ENCODE peak calls at places on chromosomes 11 and 22, in seven cellular contexts. One of them, this sample, is unnamed. For H3K9me3, the result is how much of the 10 kb centered on the place peaks cover.

GRCh38 chr22:37957232-37957631 is 3.7 kb downstream of the POLR2F start:
- DNase-seq in ascending aorta: no peak
- DNase-seq in prostate gland: no peak
- DNase-seq in sigmoid colon: no peak
- DNase-seq in AG04450: no peak
- DNase-seq in psoas muscle: no peak
- DNase-seq in endothelial cell of umbilical vein: no peak
- DNase-seq in this sample: no peak

GRCh38 chr22:48647606-48648515 is 1179.8 kb downstream of the BRD1 start:
- DNase-seq in psoas muscle: no peak
- DNase-seq in prostate gland: no peak
- DNase-seq in ascending aorta: no peak
- DNase-seq in endothelial cell of umbilical vein: no peak
- DNase-seq in sigmoid colon: no peak
- DNase-seq in AG04450: no peak
- DNase-seq in this sample: peak

GRCh38 chr11:45252134-45252856 is 33.8 kb downstream of the SYT13 start:
- DNase-seq in AG04450: no peak
- DNase-seq in endothelial cell of umbilical vein: peak
- DNase-seq in prostate gland: no peak
- DNase-seq in ascending aorta: no peak
- DNase-seq in psoas muscle: peak
- DNase-seq in sigmoid colon: no peak
- DNase-seq in this sample: peak

GRCh38 chr11:123616505-123617198 is 37.8 kb downstream of the SCN3B start:
- DNase-seq in sigmoid colon: peak
- DNase-seq in endothelial cell of umbilical vein: no peak
- DNase-seq in psoas muscle: peak
- DNase-seq in AG04450: peak
- DNase-seq in prostate gland: peak
- DNase-seq in ascending aorta: no peak
- DNase-seq in this sample: no peak

GRCh38 chr11:57978686-57979531 is 44.8 kb upstream of the OR9Q1 start:
- DNase-seq in psoas muscle: no peak
- DNase-seq in prostate gland: no peak
- DNase-seq in ascending aorta: no peak
- DNase-seq in endothelial cell of umbilical vein: no peak
- DNase-seq in AG04450: no peak
- DNase-seq in sigmoid colon: no peak
- DNase-seq in this sample: no peak

GRCh38 chr22:30444632-30445437 is 19.3 kb downstream of the MTFP1 start:
- DNase-seq in ascending aorta: no peak
- DNase-seq in psoas muscle: no peak
- DNase-seq in prostate gland: no peak
- DNase-seq in endothelial cell of umbilical vein: peak
- DNase-seq in sigmoid colon: no peak
- DNase-seq in AG04450: no peak
- DNase-seq in this sample: no peak

GRCh38 chr22:50326225-50326958 is 420 bp downstream of the DENND6B start:
- DNase-seq in prostate gland: no peak
- DNase-seq in endothelial cell of umbilical vein: no peak
- DNase-seq in ascending aorta: no peak
- DNase-seq in sigmoid colon: no peak
- DNase-seq in AG04450: no peak
- DNase-seq in psoas muscle: no peak
- DNase-seq in this sample: no peak

GRCh38 chr22:49044091-49044490 is 783.6 kb downstream of the BRD1 start:
- DNase-seq in endothelial cell of umbilical vein: no peak
- DNase-seq in ascending aorta: peak
- DNase-seq in psoas muscle: no peak
- DNase-seq in sigmoid colon: no peak
- DNase-seq in AG04450: no peak
- DNase-seq in prostate gland: no peak
- DNase-seq in this sample: no peak

GRCh38 chr11:79437981-79438630 is 2.7 kb downstream of the TENM4 start:
- DNase-seq in endothelial cell of umbilical vein: no peak
- DNase-seq in AG04450: no peak
- DNase-seq in sigmoid colon: peak
- DNase-seq in psoas muscle: no peak
- DNase-seq in prostate gland: peak
- DNase-seq in ascending aorta: peak
- DNase-seq in this sample: peak

GRCh38 chr11:9017773-9018172 is 14.0 kb upstream of the NRIP3 start:
- DNase-seq in prostate gland: no peak
- DNase-seq in endothelial cell of umbilical vein: no peak
- DNase-seq in psoas muscle: peak
- DNase-seq in sigmoid colon: peak
- DNase-seq in ascending aorta: peak
- DNase-seq in AG04450: no peak
- DNase-seq in this sample: peak

GRCh38 chr11:62456630-62457029 is 37.8 kb downstream of the SCGB1A1 start:
- DNase-seq in AG04450: no peak
- DNase-seq in sigmoid colon: no peak
- DNase-seq in ascending aorta: no peak
- DNase-seq in psoas muscle: no peak
- DNase-seq in endothelial cell of umbilical vein: no peak
- DNase-seq in prostate gland: no peak
- DNase-seq in this sample: no peak

GRCh38 chr11:1309498-1310314 is at the start of gene TOLLIP:
- DNase-seq in endothelial cell of umbilical vein: peak
- DNase-seq in sigmoid colon: peak
- DNase-seq in AG04450: peak
- DNase-seq in psoas muscle: peak
- DNase-seq in ascending aorta: peak
- DNase-seq in prostate gland: peak
- DNase-seq in this sample: peak
- TF ChIP-seq CTCF in endothelial cell of umbilical vein: no peak
- TF ChIP-seq CTCF in sigmoid colon: no peak
- TF ChIP-seq CTCF in AG04450: peak
- TF ChIP-seq CTCF in psoas muscle: peak
- TF ChIP-seq CTCF in ascending aorta: peak
- TF ChIP-seq CTCF in prostate gland: peak
- TF ChIP-seq CTCF in this sample: no peak

GRCh38 chr22:47540011-47540410 is 777.6 kb downstream of the TBC1D22A start:
- DNase-seq in prostate gland: no peak
- DNase-seq in sigmoid colon: no peak
- DNase-seq in psoas muscle: no peak
- DNase-seq in AG04450: no peak
- DNase-seq in ascending aorta: no peak
- DNase-seq in endothelial cell of umbilical vein: no peak
- DNase-seq in this sample: no peak

GRCh38 chr22:47535681-47536080 is 773.2 kb downstream of the TBC1D22A start:
- DNase-seq in psoas muscle: no peak
- DNase-seq in endothelial cell of umbilical vein: no peak
- DNase-seq in AG04450: no peak
- DNase-seq in ascending aorta: no peak
- DNase-seq in prostate gland: no peak
- DNase-seq in sigmoid colon: no peak
- DNase-seq in this sample: no peak

GRCh38 chr22:47539374-47539773 is 776.9 kb downstream of the TBC1D22A start:
- DNase-seq in psoas muscle: no peak
- DNase-seq in AG04450: no peak
- DNase-seq in prostate gland: no peak
- DNase-seq in ascending aorta: no peak
- DNase-seq in endothelial cell of umbilical vein: no peak
- DNase-seq in sigmoid colon: no peak
- DNase-seq in this sample: no peak

DNA sequence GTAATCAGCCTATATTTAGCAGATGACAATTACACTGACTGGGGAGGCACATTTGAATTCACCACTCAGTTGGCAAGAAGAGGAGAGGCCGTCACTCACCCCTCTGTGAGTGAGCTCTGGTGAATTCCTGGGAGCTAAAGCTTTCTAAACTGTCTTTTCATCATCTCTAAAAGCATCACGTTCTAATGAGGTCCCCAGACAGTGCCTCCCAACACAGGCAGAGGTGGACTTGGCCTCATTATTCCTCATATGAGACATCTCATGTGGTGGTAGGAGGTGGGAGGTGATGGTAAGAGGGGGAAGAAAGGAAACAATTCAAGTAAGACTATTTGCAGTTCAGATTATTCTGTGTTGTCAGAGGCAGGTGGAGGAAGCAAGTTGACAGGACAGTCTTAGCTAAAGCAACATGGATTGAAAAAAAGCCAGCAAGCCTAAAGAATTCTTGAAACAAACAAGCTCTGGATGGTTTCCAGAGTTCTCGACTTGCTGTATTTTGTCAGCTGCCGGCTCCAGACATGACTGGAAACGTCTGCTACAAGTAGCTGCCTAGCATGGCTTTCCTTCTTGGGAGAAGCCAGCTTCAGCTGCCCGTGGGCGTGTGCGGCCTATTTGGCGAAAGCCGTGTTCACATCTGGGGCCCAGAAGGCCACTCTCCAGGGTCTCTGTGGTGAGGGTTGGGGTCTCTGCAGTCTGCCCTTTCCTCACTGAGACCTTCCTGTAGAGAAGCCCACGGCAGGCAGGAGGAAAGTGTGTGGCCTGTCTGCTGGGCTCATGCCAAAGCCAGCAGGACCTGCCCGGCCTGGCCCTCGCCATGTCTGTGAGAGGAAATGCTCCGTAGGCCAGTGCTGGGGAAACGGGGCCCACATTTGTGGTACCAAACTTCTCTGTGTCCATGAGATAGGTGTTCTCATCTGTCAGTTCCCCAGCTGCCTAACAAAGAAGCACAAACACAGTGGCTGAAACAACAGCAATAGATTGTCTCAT is 772.0 kb downstream of the TBC1D22A start:
- DNase-seq in ascending aorta: no peak
- DNase-seq in endothelial cell of umbilical vein: no peak
- DNase-seq in psoas muscle: no peak
- DNase-seq in prostate gland: peak
- DNase-seq in AG04450: no peak
- DNase-seq in sigmoid colon: no peak
- DNase-seq in this sample: no peak
- H3K9me3 ChIP-seq in ascending aorta: under half
- H3K9me3 ChIP-seq in endothelial cell of umbilical vein: under half
- H3K9me3 ChIP-seq in psoas muscle: under half
- H3K9me3 ChIP-seq in prostate gland: under half
- H3K9me3 ChIP-seq in AG04450: under half
- H3K9me3 ChIP-seq in sigmoid colon: under half
- H3K9me3 ChIP-seq in this sample: under half

DNA sequence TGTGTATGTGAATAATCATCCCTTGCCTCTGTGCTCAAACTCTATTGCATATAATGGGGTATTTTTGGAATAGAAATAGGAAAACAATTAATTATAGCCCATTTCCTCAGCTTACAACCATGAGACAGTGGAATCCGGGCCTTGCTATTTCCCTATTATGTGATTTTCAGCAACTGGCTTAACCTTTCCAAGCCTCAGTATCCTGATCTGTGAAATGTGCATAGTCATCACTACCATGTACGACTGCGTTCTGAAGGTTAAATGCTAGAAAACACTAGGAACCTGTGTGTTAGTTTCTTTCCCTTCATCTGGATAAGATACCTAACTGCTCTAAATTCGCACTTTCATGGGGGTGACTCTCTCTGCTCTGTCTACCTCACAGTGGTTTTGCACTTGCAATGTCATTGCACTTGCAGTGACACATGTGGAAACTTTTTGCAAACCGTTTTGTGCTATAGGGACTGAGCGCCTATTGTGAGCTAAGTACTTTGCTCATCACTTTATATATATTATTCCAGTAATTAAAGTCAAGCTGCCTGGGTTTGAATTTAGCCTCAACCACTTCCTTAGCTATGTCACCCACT is 48.3 kb downstream of the IRAG1 start:
- DNase-seq in AG04450: no peak
- DNase-seq in ascending aorta: no peak
- DNase-seq in endothelial cell of umbilical vein: peak
- DNase-seq in sigmoid colon: peak
- DNase-seq in psoas muscle: no peak
- DNase-seq in prostate gland: no peak
- DNase-seq in this sample: no peak
- TF ChIP-seq CTCF in AG04450: no peak
- TF ChIP-seq CTCF in ascending aorta: no peak
- TF ChIP-seq CTCF in endothelial cell of umbilical vein: no peak
- TF ChIP-seq CTCF in sigmoid colon: no peak
- TF ChIP-seq CTCF in psoas muscle: no peak
- TF ChIP-seq CTCF in prostate gland: no peak
- TF ChIP-seq CTCF in this sample: no peak

GRCh38 chr11:64836448-64837072 is 7.9 kb downstream of the CDC42BPG start:
- DNase-seq in prostate gland: no peak
- DNase-seq in ascending aorta: no peak
- DNase-seq in AG04450: no peak
- DNase-seq in psoas muscle: no peak
- DNase-seq in endothelial cell of umbilical vein: no peak
- DNase-seq in sigmoid colon: no peak
- DNase-seq in this sample: no peak
- H3K9me3 ChIP-seq in prostate gland: under half
- H3K9me3 ChIP-seq in ascending aorta: under half
- H3K9me3 ChIP-seq in AG04450: under half
- H3K9me3 ChIP-seq in psoas muscle: under half
- H3K9me3 ChIP-seq in endothelial cell of umbilical vein: under half
- H3K9me3 ChIP-seq in sigmoid colon: under half
- H3K9me3 ChIP-seq in this sample: under half